ENCODE peak calls at places on chromosomes 13 and 19, in four cellular contexts. D is stomach; S is activated T-helper 1 cell treated with anti-CD3 and anti-CD28 coated beads, Interleukin-12 subunit alpha, Interleukin-12 subunit beta, Interleukin-2, Interleukin-4 antibody, amounts not matched to agents 30 ng/mL and 10 ng/mL and 1 ng/mL, durations not matched to agents 14 hours and 24 hours and 36 hours; P is activated CD4-positive, alpha-beta T cell treated with anti-CD3 and anti-CD28 coated beads, Interleukin-2, amount 50 U/mL, for 48 hours. R is an unnamed sample.
A peak's percentile ranks its signal among the peaks of the same experiment; 100 is the strongest.

GRCh38 chr19:38710928-38711725 is 33.1 kb downstream of the CAPN12 start:
- DNase-seq in D (no peak), P (no peak), S (no peak), R (no peak)

GRCh38 chr19:54253331-54254194 is 3.5 kb downstream of the LILRB5 start:
- DNase-seq in D (no peak), S (no peak), P (no peak), R (no peak)

GRCh38 chr13:40283666-40284065 is 382.8 kb downstream of the FOXO1 start:
- DNase-seq in S (no peak), P (no peak), D (no peak), R (no peak)

GRCh38 chr13:39565036-39565949 is 37.7 kb downstream of the LHFPL6 start:
- DNase-seq in D (no peak), P (no peak), S (no peak), R (peak; percentile 30)

GRCh38 chr19:5671600-5671999 is 8.7 kb downstream of the MICOS13 start:
- DNase-seq in P (no peak), D (no peak), S (no peak), R (no peak)

GRCh38 chr19:48419158-48419920 is 25.9 kb downstream of the GRIN2D start:
- DNase-seq in D (peak; percentile 49), S (peak; percentile 66), P (peak; percentile 83), R (no peak)

GRCh38 chr19:18091217-18091608 is 4.5 kb upstream of the IL12RB1 start:
- DNase-seq in S (peak; percentile 77), P (peak; percentile 90), D (peak; percentile 61), R (no peak)

GRCh38 chr13:113319371-113319770 is 22.3 kb downstream of the LAMP1 start:
- DNase-seq in S (no peak), D (no peak), P (no peak), R (no peak)

GRCh38 chr19:42042455-42043170 is 27.4 kb downstream of the GRIK5 start:
- DNase-seq in D (no peak), S (no peak), P (no peak), R (no peak)

GRCh38 chr19:11141937-11142527 is 13.6 kb downstream of the SPC24 start:
- DNase-seq in S (no peak), P (no peak), D (no peak), R (peak; percentile 61)

GRCh38 chr13:35768126-35768525 is 291.6 kb upstream of the MAB21L1 start:
- DNase-seq in P (no peak), S (no peak), D (no peak), R (no peak)

GRCh38 chr13:106349080-106349841 is 186.2 kb downstream of the EFNB2 start:
- DNase-seq in D (peak; percentile 69), S (no peak), P (no peak), R (peak; percentile 15)

GRCh38 chr13:46665630-46666482 is 112.9 kb downstream of the LRCH1 start:
- DNase-seq in D (no peak), P (no peak), S (no peak), R (no peak)

GRCh38 chr13:107203146-107203847 is 635.4 kb upstream of the ARGLU1 start:
- DNase-seq in S (no peak), D (no peak), P (no peak), R (peak; percentile 1)

GRCh38 chr13:104832265-104832664 is 1703.2 kb downstream of the EFNB2 start:
- DNase-seq in S (no peak), P (no peak), D (no peak), R (no peak)

GRCh38 chr19:15989889-15990288 is 41.1 kb downstream of the OR10H4 start:
- DNase-seq in S (no peak), P (no peak), D (no peak), R (no peak)

GRCh38 chr13:77422724-77423123 is 95.8 kb upstream of the MYCBP2 start:
- DNase-seq in P (no peak), S (no peak), D (no peak), R (peak; percentile 1)

GRCh38 chr13:47133024-47133445 is 236.2 kb upstream of the HTR2A start:
- DNase-seq in P (no peak), D (no peak), S (no peak), R (no peak)

GRCh38 chr13:21898990-21899389 is 228.1 kb downstream of the FGF9 start:
- DNase-seq in S (no peak), P (no peak), D (no peak), R (no peak)

GRCh38 chr19:7652061-7652641 is 15.2 kb downstream of the STXBP2 start:
- DNase-seq in P (peak; percentile 90), S (peak; percentile 81), D (peak; percentile 91), R (peak; percentile 83)

R was measured in Calu3.